ENCODE peak calls at places on chromosomes 11 and 22, in four cellular contexts. F is dorsolateral prefrontal cortex, U is trophoblast cell, W is tibial artery. Q is an unnamed sample.
A peak's percentile ranks its signal among the peaks of the same experiment; 100 is the strongest.

GRCh38 chr11:123135863-123136446 is 59.1 kb downstream of the CLMP start:
- DNase-seq in F (no peak), U (no peak), W (no peak), Q (no peak)

GRCh38 chr11:121582296-121582695 is 129.5 kb upstream of the SORL1-AS1 start:
- DNase-seq in F (no peak), U (no peak), W (no peak), Q (no peak)

GRCh38 chr11:65782816-65783228 is 2.0 kb upstream of the AP5B1 start:
- DNase-seq in F (no peak), U (peak; percentile 50), W (peak; percentile 64), Q (no peak)

GRCh38 chr11:20497124-20497792 is 102.2 kb upstream of the SLC6A5 start:
- DNase-seq in F (no peak), U (no peak), W (no peak), Q (no peak)

GRCh38 chr11:78354741-78355705 is 62.6 kb downstream of the GAB2 start:
- DNase-seq in F (no peak), U (no peak), W (no peak), Q (no peak)

GRCh38 chr11:24779791-24780190 is 282.9 kb downstream of the LUZP2 start:
- DNase-seq in F (no peak), U (no peak), W (no peak), Q (no peak)

GRCh38 chr11:107017433-107018227 is 646 bp downstream of the GUCY1A2 start:
- DNase-seq in F (peak; percentile 52), U (peak; percentile 11), W (no peak), Q (peak; percentile 64)

GRCh38 chr11:128603752-128604472 is 16.6 kb upstream of the ETS1 start:
- DNase-seq in F (no peak), U (no peak), W (no peak), Q (no peak)

GRCh38 chr22:29748248-29748893 is 18.4 kb downstream of the ZMAT5 start:
- DNase-seq in F (no peak), U (no peak), W (no peak), Q (peak; percentile 16)

GRCh38 chr11:112455791-112456190 is 195.1 kb upstream of the PLET1 start:
- DNase-seq in F (no peak), U (no peak), W (no peak), Q (peak; percentile 74)

GRCh38 chr22:36822581-36822980 is 5.7 kb upstream of the PVALB start:
- DNase-seq in F (no peak), U (no peak), W (no peak), Q (no peak)

GRCh38 chr11:70067591-70068341 is 10.4 kb upstream of the ANO1 start:
- DNase-seq in F (no peak), U (peak; percentile 92), W (no peak), Q (no peak)

GRCh38 chr11:86067230-86068137 is 1.4 kb downstream of the PICALM start:
- DNase-seq in F (no peak), U (peak; percentile 27), W (no peak), Q (no peak)

GRCh38 chr11:104105155-104105554 is 58.8 kb downstream of the PDGFD start:
- DNase-seq in F (no peak), U (no peak), W (no peak), Q (no peak)

GRCh38 chr22:35959121-35959800 is 69.4 kb downstream of the RBFOX2 start:
- DNase-seq in F (no peak), U (no peak), W (no peak), Q (no peak)

GRCh38 chr22:36783743-36784142 is 7.8 kb upstream of the IFT27 start:
- DNase-seq in F (no peak), U (no peak), W (no peak), Q (no peak)

GRCh38 chr11:95884364-95884763 is 39.5 kb downstream of the MTMR2 start:
- DNase-seq in F (no peak), U (no peak), W (no peak), Q (no peak)

GRCh38 chr22:27670701-27671412 is 130.7 kb downstream of the MN1 start:
- DNase-seq in F (no peak), U (no peak), W (no peak), Q (no peak)

GRCh38 chr11:62253999-62254542 is 12.0 kb downstream of the SCGB1D2 start:
- DNase-seq in F (no peak), U (no peak), W (no peak), Q (no peak)

GRCh38 chr11:47002366-47002765 is 65.8 kb downstream of the CSTPP1 start:
- DNase-seq in F (no peak), U (no peak), W (no peak), Q (no peak)

GRCh38 chr22:35961480-35961902 is 67.1 kb downstream of the RBFOX2 start:
- DNase-seq in F (no peak), U (no peak), W (no peak), Q (peak; percentile 36)

GRCh38 chr22:47544696-47545095 is 782.2 kb downstream of the TBC1D22A start:
- DNase-seq in F (no peak), U (no peak), W (no peak), Q (no peak)

GRCh38 chr22:29344137-29344536 is 28.6 kb upstream of the RASL10A start:
- DNase-seq in F (no peak), U (peak; percentile 98), W (no peak), Q (peak; percentile 93)

DNA sequence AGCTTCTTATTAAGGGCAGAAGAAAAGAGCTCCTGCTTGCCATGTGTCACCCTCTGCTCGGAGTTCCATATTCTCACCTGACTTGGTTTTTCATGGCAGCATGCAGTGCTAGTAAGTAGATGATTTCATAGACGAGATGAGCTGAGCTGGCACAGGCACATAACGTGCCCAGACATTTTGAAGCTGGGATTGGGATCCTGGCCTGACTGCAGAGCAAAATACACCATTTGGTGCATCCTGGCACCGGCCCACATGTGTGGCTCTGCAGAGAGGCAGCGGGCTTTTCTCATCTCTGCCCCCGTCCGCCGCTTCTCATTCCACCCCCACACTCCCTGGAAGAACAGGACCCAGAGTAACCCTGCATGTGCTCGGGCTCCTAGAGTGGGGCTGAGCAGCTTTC is 24.8 kb downstream of the FAM118A start:
- DNase-seq in F (no peak), U (no peak), W (no peak), Q (peak; percentile 53)
- H3K4me3 ChIP-seq in F (no peak overlapping the region), U (no peak overlapping the region), W (no peak overlapping the region), Q (no peak overlapping the region)

DNA sequence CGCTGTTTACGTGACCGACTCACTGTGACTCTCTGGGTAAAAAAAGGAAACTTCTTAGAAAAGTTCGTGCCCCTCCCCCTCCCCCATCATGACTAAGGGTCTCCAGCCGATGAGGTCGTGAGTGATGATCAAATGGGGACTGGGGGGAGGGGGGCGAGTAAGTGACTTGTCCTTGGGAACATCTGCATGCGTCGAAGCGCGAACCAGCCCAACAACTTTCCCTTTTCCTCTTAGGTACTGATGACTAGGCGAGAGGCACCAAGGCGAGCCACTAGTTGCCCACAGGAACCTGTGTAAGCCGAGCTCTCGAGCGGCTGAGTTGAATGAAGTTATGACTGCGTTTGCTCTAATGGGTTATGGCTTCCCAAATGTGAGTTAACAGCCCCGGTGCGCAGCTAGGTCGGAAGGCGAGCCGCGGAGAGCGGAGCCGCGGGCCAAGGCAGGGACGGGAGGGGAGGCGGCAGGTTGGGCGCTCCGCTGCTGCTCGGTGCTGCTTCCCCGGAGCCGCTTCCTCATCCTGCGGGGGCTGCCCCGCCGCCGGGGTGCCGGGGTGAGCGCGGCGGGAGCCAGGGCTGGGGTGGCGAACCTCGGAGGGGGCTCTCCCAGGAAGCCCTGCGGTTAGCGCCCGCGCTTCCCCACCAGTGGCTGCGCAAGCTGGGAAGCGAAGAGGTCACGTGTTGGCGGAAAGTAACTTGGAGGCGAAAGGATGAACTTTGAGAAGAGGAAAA is 22.0 kb upstream of the BDNF start:
- DNase-seq in F (no peak), U (no peak), W (no peak), Q (no peak)
- H3K27me3 ChIP-seq in F (peaks cover 25% of the 10 kb centered on the region), U (peaks cover 49% of the 10 kb centered on the region), W (peaks cover 43% of the 10 kb centered on the region), Q (peaks cover 16% of the 10 kb centered on the region)

GRCh38 chr22:23240639-23241389 is 60.5 kb downstream of the BCR start:
- DNase-seq in F (no peak), U (peak; percentile 6), W (no peak), Q (no peak)
- H3K4me3 ChIP-seq in F (no peak overlapping the region), U (no peak overlapping the region), W (no peak overlapping the region), Q (no peak overlapping the region)

DNA sequence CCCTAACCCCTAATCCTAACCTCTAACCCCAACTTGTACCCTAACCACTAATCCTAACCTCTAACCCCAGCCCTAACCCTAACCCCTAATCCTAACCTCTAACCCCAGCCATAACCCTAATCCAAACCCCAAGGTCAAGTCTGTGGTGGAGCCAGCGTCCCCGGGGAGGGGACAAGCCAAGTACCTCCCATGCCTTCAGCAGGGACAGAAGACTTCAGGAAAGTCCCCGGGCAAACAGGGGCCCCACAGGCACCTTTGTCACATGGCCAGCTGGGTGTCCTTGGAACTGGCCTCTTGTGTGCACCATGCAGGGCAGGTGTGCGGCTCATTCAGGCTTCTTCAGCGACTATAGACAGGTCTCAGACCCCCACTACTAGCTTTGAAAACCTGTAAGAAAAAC is 555.8 kb downstream of the BRD1 start:
- DNase-seq in F (no peak), U (no peak), W (peak; percentile 53), Q (no peak)
- H3K27me3 ChIP-seq in F (no peaks in the 10 kb centered on the region), U (no peaks in the 10 kb centered on the region), W (peaks cover 42% of the 10 kb centered on the region), Q (peaks cover 13% of the 10 kb centered on the region)

DNA sequence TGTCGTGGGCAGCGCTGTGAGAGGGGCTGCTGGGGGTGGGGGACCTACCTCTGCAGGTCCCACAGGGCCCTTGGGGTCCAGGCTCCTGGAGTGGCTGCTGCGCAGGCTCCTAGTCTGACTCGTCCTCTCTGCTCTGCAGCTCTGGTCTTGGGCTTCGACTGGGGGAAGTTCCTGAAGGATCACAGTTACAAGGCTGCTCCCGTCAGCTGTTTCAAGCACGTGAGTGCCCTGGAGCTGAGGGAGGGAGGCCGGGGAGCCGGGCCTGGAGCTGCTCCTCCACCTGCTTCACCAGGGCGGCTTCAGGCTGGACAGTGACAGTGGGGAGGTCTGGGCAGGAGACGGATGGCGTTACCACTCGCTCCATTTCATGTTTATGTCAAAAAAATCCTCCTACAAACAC is 11.9 kb downstream of the L3MBTL2 start:
- DNase-seq in F (no peak), U (no peak), W (no peak), Q (no peak)
- H3K4me3 ChIP-seq in F (no peak overlapping the region), U (no peak overlapping the region), W (no peak overlapping the region), Q (no peak overlapping the region)

GRCh38 chr11:43582837-43583462 is 97.6 kb upstream of the HSD17B12 start:
- DNase-seq in F (no peak), U (no peak), W (no peak), Q (no peak)
- H3K27me3 ChIP-seq in F (peaks cover 3% of the 10 kb centered on the region), U (peaks cover 67% of the 10 kb centered on the region), W (peaks cover 72% of the 10 kb centered on the region), Q (peaks cover 67% of the 10 kb centered on the region)

GRCh38 chr22:45211435-45211834 is 29.3 kb downstream of the KIAA0930 start:
- DNase-seq in F (no peak), U (no peak), W (no peak), Q (no peak)
- H3K4me3 ChIP-seq in F (peak overlapping the region; percentile 77), U (no peak overlapping the region), W (peak overlapping the region; percentile 52), Q (peak overlapping the region; percentile 49)

DNA sequence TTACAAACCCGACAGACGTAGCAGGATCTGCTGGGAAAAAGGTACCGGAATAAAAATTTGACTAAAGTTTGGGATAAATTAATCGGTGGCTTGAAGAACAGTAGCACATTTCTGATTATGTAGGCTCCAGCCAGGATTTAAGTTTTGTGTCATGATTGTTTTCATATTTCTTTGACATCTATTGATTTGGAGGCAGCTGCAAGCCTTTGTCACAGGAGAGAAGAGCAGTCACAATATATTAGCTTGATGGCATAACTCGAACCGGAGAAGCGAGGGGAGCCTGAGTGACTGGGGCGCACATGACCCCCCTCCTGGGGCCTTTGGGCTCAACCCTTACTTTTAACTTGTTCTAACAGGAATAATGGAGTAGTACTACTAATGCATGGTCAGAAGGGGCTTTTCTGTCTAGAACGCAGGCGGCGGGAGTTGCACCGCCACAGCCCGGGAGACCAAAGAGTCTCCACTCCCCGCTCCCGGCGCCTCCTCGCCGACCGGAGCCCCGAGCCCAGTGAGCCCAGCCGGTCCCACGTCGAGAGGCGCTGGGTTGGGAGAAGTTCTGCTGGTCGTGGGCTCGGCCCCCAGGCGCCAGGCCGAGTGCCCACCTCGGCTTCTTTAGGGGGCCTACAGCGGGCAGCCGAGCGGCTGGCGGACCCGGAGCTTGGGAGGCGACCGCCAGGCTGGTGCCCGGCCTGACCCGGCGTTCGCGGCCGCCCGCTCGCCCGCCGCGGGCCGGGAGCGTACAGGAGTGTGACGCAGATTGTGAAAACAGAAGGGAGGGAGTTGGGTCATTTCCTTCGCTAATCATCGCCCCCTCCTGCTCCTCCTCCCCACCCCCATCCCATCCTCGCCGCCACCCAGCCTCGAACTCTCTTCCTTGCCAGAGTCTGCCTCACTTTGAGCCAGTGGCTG is 15.7 kb upstream of the PAX6 start:
- DNase-seq in F (no peak), U (no peak), W (no peak), Q (peak; percentile 38)
- H3K27me3 ChIP-seq in F (peaks cover 6% of the 10 kb centered on the region), U (peaks cover 62% of the 10 kb centered on the region), W (peaks cover 91% of the 10 kb centered on the region), Q (no peaks in the 10 kb centered on the region)